ENCODE peak calls at places on chromosomes 6 and 20, in four cellular contexts. F, U, Y and L are unnamed samples.
A peak's percentile ranks its signal among the peaks of the same experiment; 100 is the strongest.

GRCh38 chr6:13354331-13355042 is 26.1 kb upstream of the TBC1D7 start:
- DNase-seq in F (no peak), U (no peak), Y (peak; percentile 84), L (no peak)

GRCh38 chr6:83270971-83271714 is 78.0 kb downstream of the RWDD2A start:
- DNase-seq in F (no peak), U (no peak), Y (peak; percentile 98), L (no peak)

GRCh38 chr6:140594806-140595128 is 1220.3 kb upstream of the CITED2 start:
- DNase-seq in F (no peak), U (no peak), Y (no peak), L (no peak)

GRCh38 chr6:169795196-169795595 is 43.8 kb downstream of the ERMARD start:
- DNase-seq in F (no peak), U (no peak), Y (no peak), L (no peak)

GRCh38 chr6:107729098-107729497 is 95.0 kb downstream of the SCML4 start:
- DNase-seq in F (no peak), U (no peak), Y (no peak), L (no peak)

GRCh38 chr6:36616888-36617521 is 22.8 kb downstream of the SRSF3 start:
- DNase-seq in F (peak; percentile 73), U (peak; percentile 61), Y (peak; percentile 45), L (peak; percentile 82)

GRCh38 chr20:43508106-43508505 is 609 bp downstream of the L3MBTL1 start:
- DNase-seq in F (no peak), U (no peak), Y (no peak), L (no peak)

GRCh38 chr20:40257763-40258162 is 431.3 kb downstream of the MAFB start:
- DNase-seq in F (no peak), U (no peak), Y (no peak), L (no peak)

GRCh38 chr6:43768983-43769525 is 957 bp upstream of the VEGFA start:
- DNase-seq in F (peak; percentile 80), U (no peak), Y (peak; percentile 58), L (no peak)

GRCh38 chr20:52379723-52380336 is 188.3 kb upstream of the ZFP64 start:
- DNase-seq in F (no peak), U (no peak), Y (peak; percentile 24), L (no peak)

GRCh38 chr6:11209941-11210340 is 22.5 kb downstream of the NEDD9 start:
- DNase-seq in F (no peak), U (no peak), Y (no peak), L (no peak)

GRCh38 chr6:115680621-115681020 is 380.1 kb downstream of the FRK start:
- DNase-seq in F (peak; percentile 51), U (no peak), Y (no peak), L (no peak)

GRCh38 chr20:44739952-44740351 is 5.7 kb upstream of the KCNK15 start:
- DNase-seq in F (no peak), U (no peak), Y (no peak), L (no peak)

GRCh38 chr20:36181934-36182603 is 27.5 kb downstream of the EPB41L1 start:
- DNase-seq in F (no peak), U (no peak), Y (peak; percentile 82), L (no peak)

GRCh38 chr6:28638915-28639314 is 113.2 kb downstream of the GPX5 start:
- DNase-seq in F (no peak), U (no peak), Y (no peak), L (no peak)

GRCh38 chr20:57484772-57485171 is 40.2 kb downstream of the CTCFL start:
- DNase-seq in F (no peak), U (no peak), Y (no peak), L (no peak)

GRCh38 chr6:128598561-128598960 is 78.2 kb upstream of the PTPRK start:
- DNase-seq in F (no peak), U (no peak), Y (peak; percentile 6), L (no peak)

GRCh38 chr6:149140910-149141290 is 176.6 kb upstream of the TAB2 start:
- DNase-seq in F (no peak), U (no peak), Y (no peak), L (no peak)

GRCh38 chr20:31596831-31597482 is 8.1 kb upstream of the ID1 start:
- DNase-seq in F (no peak), U (no peak), Y (no peak), L (no peak)

GRCh38 chr6:146887447-146888077 is 288.8 kb downstream of the ADGB start:
- DNase-seq in F (no peak), U (no peak), Y (no peak), L (no peak)

GRCh38 chr6:40164345-40164755 is 230.1 kb upstream of the MOCS1 start:
- DNase-seq in F (no peak), U (no peak), Y (no peak), L (no peak)

GRCh38 chr20:34022154-34022842 is 28.6 kb downstream of the RALY start:
- DNase-seq in F (no peak), U (no peak), Y (peak; percentile 65), L (no peak)